ENCODE peak calls at places on chromosomes 3 and 15, in eight cellular contexts. One of them, this sample, is unnamed.

GRCh38 chr3:64224826-64225606 is at the start of gene PRICKLE2:
- DNase-seq in GM13976: peak
- DNase-seq in ovary: peak
- DNase-seq in dorsolateral prefrontal cortex: peak
- DNase-seq in PC-3: no peak
- DNase-seq in NCI-H1930: no peak
- DNase-seq in NCI-H1105: no peak
- DNase-seq in cortex of kidney: no peak
- DNase-seq in this sample: no peak

GRCh38 chr3:73765878-73766564 is 141.3 kb upstream of the PDZRN3 start:
- DNase-seq in GM13976: no peak
- DNase-seq in ovary: no peak
- DNase-seq in dorsolateral prefrontal cortex: no peak
- DNase-seq in PC-3: no peak
- DNase-seq in NCI-H1930: no peak
- DNase-seq in NCI-H1105: no peak
- DNase-seq in cortex of kidney: no peak
- DNase-seq in this sample: no peak

GRCh38 chr3:43838877-43839276 is 148.1 kb downstream of the ABHD5 start:
- DNase-seq in GM13976: no peak
- DNase-seq in ovary: no peak
- DNase-seq in dorsolateral prefrontal cortex: no peak
- DNase-seq in PC-3: peak
- DNase-seq in NCI-H1930: no peak
- DNase-seq in NCI-H1105: no peak
- DNase-seq in cortex of kidney: no peak
- DNase-seq in this sample: peak

GRCh38 chr3:110932515-110933095 is 139.0 kb upstream of the NECTIN3 start:
- DNase-seq in GM13976: no peak
- DNase-seq in ovary: no peak
- DNase-seq in dorsolateral prefrontal cortex: no peak
- DNase-seq in PC-3: no peak
- DNase-seq in NCI-H1930: no peak
- DNase-seq in NCI-H1105: no peak
- DNase-seq in cortex of kidney: no peak
- DNase-seq in this sample: no peak

GRCh38 chr3:194489736-194490612 is 3.2 kb upstream of the ATP13A3 start:
- DNase-seq in GM13976: peak
- DNase-seq in ovary: no peak
- DNase-seq in dorsolateral prefrontal cortex: no peak
- DNase-seq in PC-3: peak
- DNase-seq in NCI-H1930: no peak
- DNase-seq in NCI-H1105: no peak
- DNase-seq in cortex of kidney: no peak
- DNase-seq in this sample: no peak

GRCh38 chr3:17233398-17233800 is 348.6 kb downstream of the PLCL2 start:
- DNase-seq in GM13976: peak
- DNase-seq in ovary: no peak
- DNase-seq in dorsolateral prefrontal cortex: no peak
- DNase-seq in PC-3: peak
- DNase-seq in NCI-H1930: peak
- DNase-seq in NCI-H1105: peak
- DNase-seq in cortex of kidney: no peak
- DNase-seq in this sample: peak

GRCh38 chr3:159818399-159818798 is 170.2 kb upstream of the IL12A start:
- DNase-seq in GM13976: no peak
- DNase-seq in ovary: no peak
- DNase-seq in dorsolateral prefrontal cortex: no peak
- DNase-seq in PC-3: no peak
- DNase-seq in NCI-H1930: no peak
- DNase-seq in NCI-H1105: no peak
- DNase-seq in cortex of kidney: no peak
- DNase-seq in this sample: no peak

GRCh38 chr15:83844742-83845141 is 190.8 kb downstream of the ADAMTSL3 start:
- DNase-seq in GM13976: no peak
- DNase-seq in ovary: no peak
- DNase-seq in dorsolateral prefrontal cortex: no peak
- DNase-seq in PC-3: no peak
- DNase-seq in NCI-H1930: no peak
- DNase-seq in NCI-H1105: no peak
- DNase-seq in cortex of kidney: no peak
- DNase-seq in this sample: no peak

GRCh38 chr3:16309558-16309957 is 44.5 kb downstream of the OXNAD1 start:
- DNase-seq in GM13976: peak
- DNase-seq in ovary: no peak
- DNase-seq in dorsolateral prefrontal cortex: no peak
- DNase-seq in PC-3: peak
- DNase-seq in NCI-H1930: no peak
- DNase-seq in NCI-H1105: no peak
- DNase-seq in cortex of kidney: no peak
- DNase-seq in this sample: peak